ENCODE peak calls at places on chromosomes 6 and 20, in nine cellular contexts. F is brain microvascular endothelial cell, W is astrocyte, P is testis, L is heart left ventricle, R is thoracic aorta, Y is spleen, T is AG04450, J is H1. Q is an unnamed sample. For H3K27me3, the result is how much of the 10 kb centered on the place peaks cover.

GRCh38 chr6:75296811-75297779 is 12.5 kb upstream of the TMEM30A start:
- DNase-seq in J (no peak), Y (no peak), L (no peak), W (peak), F (no peak), R (no peak), P (no peak), T (no peak), Q (no peak)

GRCh38 chr6:98724537-98724936 is 109.8 kb upstream of the POU3F2 start:
- DNase-seq in W (peak), R (no peak), Y (no peak), P (no peak), F (no peak), T (no peak), L (no peak), J (no peak), Q (no peak)

GRCh38 chr6:159594106-159594749 is 98.8 kb downstream of the SOD2 start:
- DNase-seq in R (no peak), F (peak), W (peak), Y (no peak), T (no peak), J (no peak), L (no peak), P (no peak), Q (no peak)

GRCh38 chr6:36968266-36968977 is 13.9 kb downstream of the PI16 start:
- DNase-seq in T (no peak), F (no peak), R (no peak), J (no peak), L (no peak), W (no peak), Y (peak), P (peak), Q (no peak)

GRCh38 chr6:79601020-79601609 is 30.0 kb upstream of the SH3BGRL2 start:
- DNase-seq in Y (no peak), T (peak), J (no peak), F (peak), P (no peak), L (no peak), R (no peak), W (peak), Q (peak)

GRCh38 chr6:153563001-153563400 is 431.9 kb upstream of the RGS17 start:
- DNase-seq in L (no peak), F (no peak), W (no peak), T (no peak), R (no peak), J (no peak), Y (no peak), P (no peak), Q (no peak)

GRCh38 chr20:1357921-1358671 is 29.2 kb upstream of the SDCBP2 start:
- DNase-seq in F (peak), R (no peak), L (no peak), T (no peak), P (no peak), W (peak), J (no peak), Y (no peak), Q (no peak)

GRCh38 chr6:143241110-143241509 is 180.4 kb downstream of the AIG1 start:
- DNase-seq in T (no peak), R (no peak), L (no peak), W (peak), P (peak), J (no peak), F (peak), Y (no peak), Q (no peak)

GRCh38 chr6:96898241-96898851 is 655 bp upstream of the NDUFAF4 start:
- DNase-seq in Y (no peak), J (no peak), P (no peak), F (no peak), L (no peak), W (peak), T (no peak), R (no peak), Q (peak)

GRCh38 chr20:40687384-40688128 is 1.5 kb downstream of the MAFB start:
- DNase-seq in W (peak), F (no peak), L (peak), P (peak), J (no peak), R (no peak), T (no peak), Y (peak), Q (no peak)

GRCh38 chr6:169926617-169927417 is 175.4 kb downstream of the ERMARD start:
- DNase-seq in J (no peak), W (no peak), F (no peak), T (no peak), L (no peak), P (no peak), Y (no peak), R (no peak), Q (no peak)

GRCh38 chr6:33746036-33746600 is 587 bp downstream of the IP6K3 start:
- DNase-seq in P (no peak), T (no peak), Y (no peak), F (peak), L (peak), J (no peak), W (peak), R (no peak), Q (no peak)

GRCh38 chr20:57649617-57650015 is 29.4 kb upstream of the ZBP1 start:
- DNase-seq in P (no peak), W (no peak), R (no peak), L (no peak), J (no peak), T (no peak), Y (peak), F (no peak), Q (no peak)

GRCh38 chr20:38231786-38232130 is 28.8 kb downstream of the KIAA1755 start:
- DNase-seq in J (no peak), F (peak), L (no peak), W (peak), P (peak), T (no peak), Y (no peak), R (no peak), Q (no peak)

GRCh38 chr6:127641905-127642304 is 64.9 kb downstream of the C6orf58 start:
- DNase-seq in F (peak), J (peak), Y (no peak), T (peak), R (no peak), P (no peak), W (peak), L (no peak), Q (no peak)

GRCh38 chr6:5771759-5772158 is 235.0 kb downstream of the NRN1 start:
- DNase-seq in P (no peak), W (no peak), T (no peak), F (no peak), R (no peak), L (no peak), Y (no peak), J (no peak), Q (no peak)

GRCh38 chr6:170142559-170142958 is 148.3 kb downstream of the DLL1 start:
- DNase-seq in T (no peak), P (no peak), Y (peak), F (no peak), L (no peak), R (no peak), W (no peak), J (no peak), Q (no peak)

GRCh38 chr20:54221383-54221782 is 13.5 kb downstream of the PFDN4 start:
- DNase-seq in Y (no peak), W (no peak), T (no peak), L (no peak), P (no peak), J (no peak), F (no peak), R (no peak), Q (no peak)

GRCh38 chr20:57276221-57276620 is 9.8 kb upstream of the BMP7 start:
- DNase-seq in F (no peak), Y (no peak), R (no peak), W (no peak), P (no peak), L (no peak), J (no peak), T (no peak), Q (no peak)

GRCh38 chr6:72999995-73000394 is 225.3 kb downstream of the KHDC1L start:
- DNase-seq in W (no peak), P (no peak), F (no peak), T (no peak), Y (no peak), R (no peak), J (no peak), L (no peak), Q (no peak)

GRCh38 chr6:16624631-16625299 is 136.5 kb downstream of the ATXN1 start:
- DNase-seq in Y (no peak), T (no peak), J (no peak), F (no peak), W (no peak), L (no peak), R (no peak), P (no peak), Q (no peak)

GRCh38 chr6:30787954-30788353 is 43.6 kb upstream of the IER3 start:
- DNase-seq in R (no peak), W (no peak), L (no peak), F (no peak), T (no peak), P (no peak), J (no peak), Y (no peak), Q (no peak)

GRCh38 chr6:21455071-21455470 is 138.5 kb upstream of the SOX4 start:
- DNase-seq in L (no peak), Y (no peak), P (no peak), J (no peak), W (no peak), T (no peak), R (no peak), F (peak), Q (no peak)

GRCh38 chr20:62595491-62595890 is 46.8 kb upstream of the SLCO4A1 start:
- DNase-seq in L (peak), P (peak), T (peak), J (no peak), F (peak), Y (peak), W (peak), R (no peak), Q (no peak)
- TF ChIP-seq CTCF in L (no peak), P (no peak), T (no peak), J (no peak), F (no peak), Y (no peak), W (no peak), R (no peak), Q (no peak)

GRCh38 chr6:89264296-89264695 is 47.1 kb upstream of the GABRR1 start:
- DNase-seq in T (no peak), J (no peak), P (no peak), F (no peak), R (no peak), L (no peak), W (no peak), Y (no peak), Q (no peak)
- H3K4me3 ChIP-seq in T (no peak), J (no peak), P (no peak), F (no peak), R (no peak), L (no peak), W (no peak), Y (no peak), Q (no peak)

GRCh38 chr6:40319124-40319523 is 268.0 kb downstream of the LRFN2 start:
- DNase-seq in P (no peak), R (no peak), L (no peak), J (no peak), T (no peak), W (no peak), Y (no peak), F (no peak), Q (no peak)
- H3K27me3 ChIP-seq in P (under half), R (under half), L (under half), J (under half), T (under half), W (under half), Y (under half), F (under half), Q (under half)

DNA sequence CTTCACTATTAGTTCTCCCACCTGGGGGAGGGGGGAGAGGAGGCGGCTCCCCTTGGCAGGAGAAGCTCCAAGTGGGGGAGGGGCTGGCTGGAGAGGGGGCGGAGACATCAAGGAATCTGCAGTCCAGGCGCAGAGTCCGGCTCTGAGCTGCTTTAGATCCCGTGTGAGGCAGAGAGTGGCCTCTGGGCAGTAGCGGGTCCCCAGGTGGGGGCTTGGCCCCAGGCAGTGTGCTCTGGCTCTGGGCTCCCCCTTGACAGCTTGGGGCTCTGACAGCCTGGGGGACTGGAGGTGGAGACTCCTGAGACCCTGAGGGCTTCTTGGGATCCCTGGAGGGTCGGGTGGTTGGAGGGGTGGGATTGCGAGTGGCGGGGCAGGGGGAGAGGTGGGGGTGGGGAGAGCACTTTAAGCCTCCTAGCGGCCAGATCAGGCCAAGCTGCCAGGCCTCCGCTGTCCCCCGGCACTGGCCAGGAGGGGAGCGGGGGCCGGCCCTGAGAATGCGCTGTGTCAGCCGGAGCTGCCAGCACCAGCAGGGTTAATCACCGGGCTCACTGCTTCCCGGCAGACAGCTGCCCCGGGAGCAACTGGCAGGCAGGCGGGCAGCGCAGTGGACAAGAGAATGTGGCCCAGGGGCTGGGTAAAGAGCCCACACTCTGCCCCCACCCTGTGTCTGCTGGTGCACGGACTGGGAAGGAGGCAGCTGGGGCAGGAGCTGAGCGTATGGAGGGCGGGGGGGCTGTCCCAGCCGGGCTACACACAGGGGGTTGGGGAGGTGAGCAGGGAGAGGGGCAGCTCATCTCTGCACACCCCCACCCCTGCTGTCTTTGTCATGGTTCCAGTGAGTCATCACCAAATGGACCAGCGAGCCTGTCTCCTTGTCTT is 1.8 kb upstream of the LAMA5 start:
- DNase-seq in Y (no peak), W (no peak), F (no peak), T (no peak), J (no peak), R (no peak), P (no peak), L (peak), Q (no peak)
- TF ChIP-seq CTCF in Y (no peak), W (peak), F (peak), T (peak), J (peak), R (peak), P (no peak), L (peak), Q (peak)

GRCh38 chr6:147508073-147508870 is at the start of gene SAMD5:
- DNase-seq in T (peak), J (peak), F (peak), P (peak), Y (peak), R (no peak), L (peak), W (peak), Q (peak)

GRCh38 chr6:147507162-147508072 is 1.1 kb upstream of the SAMD5 start:
- DNase-seq in P (peak), W (no peak), Y (no peak), T (no peak), R (no peak), F (peak), J (no peak), L (no peak), Q (no peak)

GRCh38 chr6:147510949-147511590 is 2.6 kb downstream of the SAMD5 start:
- DNase-seq in T (no peak), F (no peak), L (no peak), Y (no peak), R (no peak), W (no peak), J (no peak), P (no peak), Q (no peak)

GRCh38 chr6:147508871-147509608 is 550 bp downstream of the SAMD5 start:
- DNase-seq in W (no peak), R (no peak), Y (no peak), L (peak), J (no peak), P (peak), F (no peak), T (no peak), Q (no peak)

DNA sequence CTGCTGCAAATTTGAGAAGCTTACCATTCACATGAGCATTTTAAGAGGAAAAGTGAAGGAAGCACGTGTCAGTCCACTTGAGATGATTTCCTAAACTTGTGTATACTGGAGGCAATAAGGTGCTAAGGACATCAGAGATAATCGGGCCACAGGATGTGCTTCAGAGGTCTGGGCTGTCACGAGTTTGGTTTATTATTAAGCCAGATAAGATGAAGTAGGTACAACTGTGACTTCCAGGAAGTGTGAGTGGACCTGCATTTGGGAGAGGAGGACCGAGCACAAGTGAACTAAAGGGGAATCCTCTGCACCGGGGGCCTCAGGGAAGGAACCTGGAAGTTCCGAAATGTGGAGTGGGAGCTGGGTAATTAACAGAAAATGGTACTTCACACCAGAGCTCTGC is 1.4 kb downstream of the SAMD5 start:
- DNase-seq in L (no peak), T (no peak), P (no peak), R (no peak), F (no peak), J (no peak), Y (no peak), W (no peak), Q (no peak)
- H3K4me3 ChIP-seq in L (peak), T (peak), P (peak), R (peak), F (no peak), J (no peak), Y (peak), W (peak), Q (peak)

GRCh38 chr20:46267108-46267820 is 41.0 kb downstream of the CDH22 start:
- DNase-seq in F (no peak), P (no peak), R (no peak), W (no peak), T (no peak), Y (no peak), L (no peak), J (no peak), Q (no peak)

GRCh38 chr20:46269372-46269771 is 38.9 kb downstream of the CDH22 start:
- DNase-seq in Y (no peak), L (no peak), P (no peak), R (no peak), J (no peak), W (no peak), F (no peak), T (no peak), Q (no peak)

GRCh38 chr20:46265539-46265938 is 42.8 kb downstream of the CDH22 start:
- DNase-seq in T (no peak), L (no peak), F (no peak), Y (no peak), R (no peak), W (no peak), P (no peak), J (no peak), Q (no peak)

GRCh38 chr20:46268662-46269061 is 39.6 kb downstream of the CDH22 start:
- DNase-seq in T (no peak), P (no peak), W (no peak), Y (no peak), J (no peak), L (no peak), R (no peak), F (no peak), Q (no peak)

GRCh38 chr20:46268131-46268611 is 40.1 kb downstream of the CDH22 start:
- DNase-seq in F (no peak), R (no peak), T (no peak), W (no peak), J (no peak), P (no peak), Y (no peak), L (no peak), Q (no peak)
- H3K27me3 ChIP-seq in F (under half), R (under half), T (under half), W (under half), J (under half), P (under half), Y (under half), L (under half), Q (under half)

Q was measured in BJ.